ENCODE peak calls at places on chromosomes 1 and 21, in four cellular contexts. B, Z, G and H are unnamed samples.

GRCh38 chr1:26290416-26291261 is 10.8 kb downstream of the SH3BGRL3 start:
- DNase-seq in B (no peak), Z (no peak), G (no peak), H (no peak)

GRCh38 chr1:26743426-26744059 is 44.2 kb upstream of the PIGV start:
- DNase-seq in B (no peak), Z (no peak), G (no peak), H (no peak)

GRCh38 chr1:159945483-159946241 is at the start of gene IGSF9:
- DNase-seq in B (peak; percentile 78), Z (peak; percentile 89), G (peak; percentile 59), H (no peak)

GRCh38 chr1:236768601-236769000 is 26.5 kb upstream of the MTR start:
- DNase-seq in B (no peak), Z (no peak), G (no peak), H (no peak)

GRCh38 chr1:60008500-60008899 is 65.1 kb downstream of the C1orf87 start:
- DNase-seq in B (no peak), Z (no peak), G (no peak), H (no peak)

GRCh38 chr1:159089184-159089791 is 12.7 kb upstream of the AIM2 start:
- DNase-seq in B (no peak), Z (peak; percentile 39), G (peak; percentile 6), H (no peak)

GRCh38 chr1:3548156-3548893 is 63.0 kb downstream of the MEGF6 start:
- DNase-seq in B (no peak), Z (no peak), G (no peak), H (no peak)

GRCh38 chr1:192589813-192590212 is 14.2 kb downstream of the RGS1 start:
- DNase-seq in B (no peak), Z (no peak), G (no peak), H (no peak)

GRCh38 chr1:100455478-100456072 is 82.4 kb upstream of the GPR88 start:
- DNase-seq in B (no peak), Z (no peak), G (no peak), H (no peak)

GRCh38 chr1:230758705-230759354 is 11.6 kb downstream of the CAPN9 start:
- DNase-seq in B (no peak), Z (no peak), G (no peak), H (no peak)

GRCh38 chr21:39316062-39316461 is 2.6 kb upstream of the BRWD1 start:
- DNase-seq in B (no peak), Z (no peak), G (no peak), H (no peak)

GRCh38 chr1:162319510-162320160 is 57.0 kb downstream of the SPATA46 start:
- DNase-seq in B (no peak), Z (no peak), G (no peak), H (no peak)

GRCh38 chr1:156608036-156608674 is 6.9 kb upstream of the GPATCH4 start:
- DNase-seq in B (peak; percentile 66), Z (peak; percentile 49), G (peak; percentile 70), H (no peak)

GRCh38 chr1:3924871-3925655 is 25.0 kb upstream of the C1orf174 start:
- DNase-seq in B (no peak), Z (no peak), G (no peak), H (no peak)

GRCh38 chr1:7070389-7071029 is 285.3 kb downstream of the CAMTA1 start:
- DNase-seq in B (peak; percentile 18), Z (peak; percentile 66), G (peak; percentile 43), H (peak; percentile 54)

GRCh38 chr1:83985048-83985447 is 13.9 kb downstream of the TTLL7 start:
- DNase-seq in B (no peak), Z (no peak), G (no peak), H (no peak)
- TF ChIP-seq TCF7L2 in B (no peak), Z (no peak), G (no peak), H (no peak)

GRCh38 chr1:119276558-119276957 is 92.0 kb upstream of the HAO2 start:
- DNase-seq in B (no peak), Z (no peak), G (no peak), H (no peak)
- TF ChIP-seq CTCF in B (peak; percentile 20), Z (no peak), G (peak; percentile 55), H (peak; percentile 26)

GRCh38 chr1:243313635-243314536 is 58.0 kb downstream of the SDCCAG8 start:
- DNase-seq in B (no peak), Z (no peak), G (no peak), H (no peak)

GRCh38 chr1:243312962-243313634 is 57.3 kb downstream of the SDCCAG8 start:
- DNase-seq in B (no peak), Z (no peak), G (no peak), H (no peak)

GRCh38 chr1:243315933-243316332 is 60.1 kb downstream of the SDCCAG8 start:
- DNase-seq in B (no peak), Z (no peak), G (no peak), H (no peak)

GRCh38 chr1:243316366-243316989 is 60.6 kb downstream of the SDCCAG8 start:
- DNase-seq in B (no peak), Z (no peak), G (no peak), H (no peak)

GRCh38 chr1:243315455-243315854 is 59.6 kb downstream of the SDCCAG8 start:
- DNase-seq in B (no peak), Z (no peak), G (no peak), H (no peak)
- H3K27me3 ChIP-seq in B (no peaks in the 10 kb centered on the region), Z (no peaks in the 10 kb centered on the region), G (no peaks in the 10 kb centered on the region), H (no peaks in the 10 kb centered on the region)

GRCh38 chr1:211654838-211655787 is 20.3 kb downstream of the NEK2 start:
- DNase-seq in B (peak; percentile 67), Z (peak; percentile 86), G (peak; percentile 69), H (no peak)

GRCh38 chr1:211656728-211657127 is 18.7 kb downstream of the NEK2 start:
- DNase-seq in B (no peak), Z (no peak), G (no peak), H (no peak)

GRCh38 chr1:211660718-211661222 is 14.7 kb downstream of the NEK2 start:
- DNase-seq in B (no peak), Z (no peak), G (no peak), H (no peak)
- TF ChIP-seq TCF7L2 in B (no peak), Z (no peak), G (no peak), H (no peak)

GRCh38 chr1:9246841-9247785 is 12.5 kb downstream of the H6PD start:
- DNase-seq in B (no peak), Z (no peak), G (no peak), H (no peak)
- TF ChIP-seq CTCF in B (no peak), Z (no peak), G (no peak), H (no peak)

DNA sequence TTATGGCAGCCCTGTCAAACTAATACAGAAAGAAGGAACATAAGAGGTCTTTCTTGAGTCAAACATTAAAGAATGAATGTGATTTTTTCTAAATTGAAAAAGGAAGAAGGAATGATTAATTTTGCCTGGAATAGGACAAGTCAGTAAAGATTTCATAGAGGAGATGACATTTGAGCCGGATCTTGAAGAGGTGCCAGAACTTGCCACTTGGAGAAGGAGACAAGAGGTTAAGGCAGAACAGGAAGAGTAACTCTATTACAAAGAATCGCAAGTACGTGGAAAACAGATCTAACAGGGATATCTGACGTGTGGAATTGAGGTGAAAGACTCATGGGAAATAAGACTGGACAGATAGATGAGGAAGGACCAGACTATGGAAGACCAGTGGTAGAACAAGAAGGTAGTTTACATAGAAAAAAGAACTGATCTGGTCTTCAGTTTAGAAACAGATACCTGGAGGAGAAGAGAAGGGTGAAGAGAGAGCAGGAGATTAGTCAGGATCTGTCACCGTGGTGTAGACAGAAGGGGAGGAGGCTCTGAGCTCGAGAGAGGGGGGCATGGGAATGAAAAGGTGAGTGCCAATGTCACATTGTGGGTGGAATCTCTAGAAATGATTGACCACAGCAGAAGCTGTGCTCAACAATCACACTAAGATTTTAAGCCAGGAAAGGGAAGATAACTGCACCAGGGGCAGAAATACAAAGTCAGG is 32.5 kb downstream of the RHOU start:
- DNase-seq in B (no peak), Z (no peak), G (no peak), H (no peak)
- H3K27me3 ChIP-seq in B (no peaks in the 10 kb centered on the region), Z (peaks cover 12% of the 10 kb centered on the region), G (peaks cover 11% of the 10 kb centered on the region), H (no peaks in the 10 kb centered on the region)

GRCh38 chr1:182279724-182280506 is 111.7 kb downstream of the GLUL start:
- DNase-seq in B (no peak), Z (no peak), G (peak; percentile 91), H (no peak)
- TF ChIP-seq TCF7L2 in B (no peak), Z (no peak), G (no peak), H (no peak)

DNA sequence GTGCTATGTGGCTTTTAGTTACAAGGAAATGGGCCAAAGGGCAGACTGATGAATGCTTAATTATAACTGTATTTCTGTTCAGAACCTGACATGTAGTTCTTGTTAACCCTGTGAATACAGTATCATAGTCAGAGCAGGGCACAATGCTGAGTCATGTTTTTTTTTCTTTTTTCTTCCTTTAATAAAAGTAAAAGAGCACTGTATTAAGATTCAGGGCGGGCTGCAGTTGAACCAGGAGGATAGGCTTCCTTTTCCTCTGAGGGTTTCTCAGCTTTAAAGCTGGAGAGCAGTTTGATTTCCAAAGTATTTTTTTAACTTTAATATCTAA is 8.7 kb downstream of the CLDN8 start:
- DNase-seq in B (no peak), Z (no peak), G (no peak), H (no peak)
- TF ChIP-seq CTCF in B (no peak), Z (no peak), G (no peak), H (no peak)